ENCODE peak calls at places on chromosome 11, in four cellular contexts. Q is GM12892, G is prostate gland, F is body of pancreas. C is an unnamed sample.

GRCh38 chr11:94245121-94245520 is 59.3 kb upstream of the IZUMO1R start:
- DNase-seq in Q (no peak), G (no peak), F (no peak), C (no peak)

GRCh38 chr11:8250981-8251620 is 12.6 kb downstream of the LMO1 start:
- DNase-seq in G (no peak), Q (no peak), F (no peak), C (no peak)

GRCh38 chr11:120061761-120062560 is 76.0 kb downstream of the TRIM29 start:
- DNase-seq in F (no peak), G (peak), Q (no peak), C (no peak)

GRCh38 chr11:70486731-70487130 is 88.4 kb downstream of the CTTN start:
- DNase-seq in Q (no peak), G (no peak), F (no peak), C (no peak)

GRCh38 chr11:7892059-7892699 is 38.9 kb downstream of the OR10A6 start:
- DNase-seq in F (no peak), G (no peak), Q (no peak), C (no peak)

GRCh38 chr11:43694477-43694876 is 13.9 kb downstream of the HSD17B12 start:
- DNase-seq in F (no peak), G (no peak), Q (no peak), C (no peak)

GRCh38 chr11:23954317-23954716 is 542.5 kb upstream of the LUZP2 start:
- DNase-seq in Q (no peak), G (no peak), F (no peak), C (no peak)

GRCh38 chr11:100780470-100780869 is 93.4 kb downstream of the ARHGAP42 start:
- DNase-seq in F (no peak), Q (no peak), G (no peak), C (no peak)

GRCh38 chr11:116980136-116980793 is 118.0 kb downstream of the SIK3 start:
- DNase-seq in G (no peak), Q (peak), F (no peak), C (no peak)

GRCh38 chr11:43832536-43832935 is 48.1 kb upstream of the ALKBH3 start:
- DNase-seq in F (no peak), G (no peak), Q (no peak), C (no peak)

GRCh38 chr11:9600651-9601040 is 27.2 kb downstream of the WEE1 start:
- DNase-seq in F (no peak), Q (no peak), G (no peak), C (no peak)

GRCh38 chr11:69041516-69041915 is 7.2 kb upstream of the TPCN2 start:
- DNase-seq in Q (no peak), F (no peak), G (no peak), C (no peak)

GRCh38 chr11:105862736-105863367 is 159.2 kb downstream of the MSANTD4 start:
- DNase-seq in G (no peak), F (no peak), Q (no peak), C (no peak)

GRCh38 chr11:116731097-116731761 is 41.6 kb downstream of the BUD13 start:
- DNase-seq in G (no peak), F (no peak), Q (no peak), C (no peak)

GRCh38 chr11:25860677-25861445 is 471.1 kb upstream of the ANO3 start:
- DNase-seq in G (no peak), F (no peak), Q (no peak), C (no peak)

GRCh38 chr11:103736986-103737622 is 299.3 kb upstream of the DDI1 start:
- DNase-seq in G (no peak), F (no peak), Q (no peak), C (no peak)

GRCh38 chr11:27847496-27847895 is 147.2 kb upstream of the BDNF start:
- DNase-seq in F (no peak), Q (no peak), G (no peak), C (no peak)

GRCh38 chr11:61611309-61611708 is 30.4 kb upstream of the SYT7 start:
- DNase-seq in G (no peak), Q (no peak), F (no peak), C (no peak)

GRCh38 chr11:44072757-44073658 is 6.9 kb downstream of the ACCS start:
- DNase-seq in F (no peak), Q (no peak), G (no peak), C (no peak)

GRCh38 chr11:114230031-114230430 is 66.2 kb upstream of the NNMT start:
- DNase-seq in G (no peak), F (no peak), Q (no peak), C (no peak)

GRCh38 chr11:93564895-93565294 is 21.7 kb upstream of the SMCO4 start:
- DNase-seq in F (no peak), G (no peak), Q (no peak), C (no peak)

GRCh38 chr11:57551941-57552340 is 14.5 kb downstream of the SMTNL1 start:
- DNase-seq in Q (no peak), F (peak), G (no peak), C (no peak)

GRCh38 chr11:75760710-75761493 is 7.7 kb upstream of the DGAT2 start:
- DNase-seq in Q (no peak), G (no peak), F (no peak), C (no peak)

GRCh38 chr11:121576531-121576930 is 123.8 kb upstream of the SORL1-AS1 start:
- DNase-seq in F (no peak), G (no peak), Q (no peak), C (no peak)

GRCh38 chr11:46134061-46134460 is 12.8 kb upstream of the PHF21A start:
- DNase-seq in G (no peak), F (no peak), Q (no peak), C (no peak)

GRCh38 chr11:120547871-120548681 is 36.5 kb downstream of the GRIK4 start:
- DNase-seq in G (peak), Q (no peak), F (peak), C (peak)

GRCh38 chr11:18798941-18799469 is 7.4 kb upstream of the PTPN5 start:
- DNase-seq in F (no peak), G (no peak), Q (no peak), C (no peak)

GRCh38 chr11:47916361-47916841 is 64.0 kb upstream of the PTPRJ start:
- DNase-seq in Q (no peak), G (peak), F (peak), C (peak)

GRCh38 chr11:74818283-74818946 is 69.8 kb downstream of the RNF169 start:
- DNase-seq in Q (no peak), F (no peak), G (no peak), C (no peak)

GRCh38 chr11:115985896-115986295 is 481.7 kb upstream of the CADM1 start:
- DNase-seq in G (no peak), Q (no peak), F (no peak), C (no peak)

GRCh38 chr11:28619870-28620540 is 511.8 kb downstream of the METTL15 start:
- DNase-seq in G (no peak), F (no peak), Q (no peak), C (no peak)

GRCh38 chr11:5367461-5368074 is 16.0 kb upstream of the OR51M1 start:
- DNase-seq in F (no peak), Q (no peak), G (no peak), C (no peak)

GRCh38 chr11:63880031-63880841 is 36.7 kb downstream of the RCOR2 start:
- DNase-seq in F (no peak), G (no peak), Q (no peak), C (no peak)

DNA sequence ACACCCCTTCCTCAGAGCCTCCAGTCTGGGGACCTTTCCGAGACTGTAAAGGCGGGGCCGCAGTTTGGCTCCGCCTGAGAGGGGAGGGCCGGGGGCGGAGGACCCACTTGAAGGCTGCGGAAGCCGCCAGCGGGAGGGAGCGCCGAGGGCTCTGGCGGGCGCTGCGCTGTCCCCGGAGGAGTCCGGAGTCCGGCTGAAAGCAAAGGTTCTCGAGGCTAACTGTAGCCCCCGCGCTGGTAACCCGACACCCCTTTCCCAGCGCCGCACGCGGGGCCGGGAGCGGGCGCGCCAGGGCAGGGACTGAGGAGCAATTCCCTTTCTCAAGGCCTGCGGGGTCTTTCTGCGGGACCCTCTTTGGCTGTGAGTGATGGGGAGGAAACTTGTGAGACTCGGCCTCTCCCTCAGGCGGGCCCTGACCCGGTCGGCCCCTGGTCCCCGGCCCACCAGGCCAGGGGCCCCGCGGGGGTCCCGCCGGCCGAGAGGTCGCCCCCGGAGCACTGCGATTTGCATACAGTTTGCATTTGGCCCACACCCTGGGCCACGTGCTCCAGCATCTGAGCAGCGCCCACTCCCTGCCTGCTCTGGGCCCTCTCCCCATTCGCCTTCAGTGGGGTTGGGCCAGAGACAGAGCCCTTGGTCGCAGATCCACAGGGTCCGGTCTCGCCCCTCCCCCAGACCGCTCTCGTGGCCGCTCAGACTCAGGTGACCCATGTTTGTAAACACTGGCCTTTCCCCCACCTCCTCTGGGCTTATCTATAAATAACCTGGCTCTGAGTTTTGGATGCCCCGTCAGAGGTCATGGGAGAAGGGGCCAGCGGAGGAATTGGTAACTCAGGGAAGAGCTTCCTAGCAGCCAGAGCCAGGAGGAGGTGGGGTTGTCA is 519 bp upstream of the ART5 start:
- DNase-seq in Q (peak), F (peak), G (peak), C (peak)
- TF ChIP-seq POLR2A in Q (no peak), F (peak), G (peak), C (no peak)

GRCh38 chr11:65536412-65537295 is 11.8 kb downstream of the SCYL1 start:
- DNase-seq in F (no peak), Q (no peak), G (no peak), C (no peak)
- TF ChIP-seq POLR2A in F (no peak), Q (peak), G (no peak), C (no peak)

DNA sequence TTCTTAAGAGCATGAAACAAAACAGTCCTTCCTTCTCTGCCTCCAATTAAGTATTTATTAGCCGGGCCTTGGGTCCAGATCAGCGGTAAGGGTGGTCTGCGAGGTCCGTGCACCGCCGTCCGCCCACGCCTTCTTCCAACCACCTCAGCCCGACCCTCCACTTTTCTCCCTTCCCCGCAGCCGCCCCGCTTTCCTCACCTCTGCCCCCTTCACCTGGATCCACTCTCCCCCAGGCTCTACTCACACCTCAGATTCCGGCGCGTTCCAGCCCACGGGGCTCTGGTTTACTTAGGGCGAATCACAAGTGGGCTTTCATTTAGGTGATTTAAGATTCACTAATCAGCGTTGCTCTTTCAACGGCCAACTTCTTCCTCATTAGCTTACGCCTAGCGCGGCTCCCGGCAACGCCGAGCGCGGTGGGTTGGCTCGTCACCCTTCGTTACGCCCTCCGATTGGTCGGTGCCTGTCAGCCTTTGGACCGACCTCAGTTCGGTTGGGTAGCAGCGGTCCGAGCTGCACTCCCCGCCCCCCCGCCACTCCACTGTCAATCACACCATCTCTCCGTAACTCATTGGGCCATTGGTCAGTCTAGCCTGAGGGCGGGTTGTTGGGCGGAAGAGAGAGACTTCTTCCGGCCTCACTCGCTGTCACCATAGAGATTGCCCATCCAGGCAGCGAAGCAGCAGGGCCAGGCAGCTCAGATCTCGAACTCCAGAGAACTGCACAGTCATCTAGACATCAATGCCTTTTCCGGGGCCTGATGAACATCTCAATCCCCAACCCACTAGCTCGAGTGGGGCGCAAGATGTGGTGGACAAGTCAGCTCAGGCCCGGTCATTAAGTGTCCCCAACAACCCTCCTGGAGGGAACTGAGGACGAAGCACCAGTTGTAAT is at the start of gene TMEM218:
- DNase-seq in Q (peak), F (peak), G (peak), C (peak)
- TF ChIP-seq POLR2A in Q (peak), F (peak), G (no peak), C (no peak)

GRCh38 chr11:67284811-67285540 is 4.1 kb upstream of the ANKRD13D start:
- DNase-seq in G (no peak), Q (no peak), F (no peak), C (no peak)

GRCh38 chr11:67283490-67283963 is 5.6 kb upstream of the ANKRD13D start:
- DNase-seq in Q (no peak), G (no peak), F (no peak), C (no peak)

GRCh38 chr11:67286621-67287333 is 2.3 kb upstream of the ANKRD13D start:
- DNase-seq in Q (no peak), G (no peak), F (no peak), C (no peak)

GRCh38 chr11:67287355-67288197 is 1.5 kb upstream of the ANKRD13D start:
- DNase-seq in F (no peak), G (no peak), Q (no peak), C (no peak)

DNA sequence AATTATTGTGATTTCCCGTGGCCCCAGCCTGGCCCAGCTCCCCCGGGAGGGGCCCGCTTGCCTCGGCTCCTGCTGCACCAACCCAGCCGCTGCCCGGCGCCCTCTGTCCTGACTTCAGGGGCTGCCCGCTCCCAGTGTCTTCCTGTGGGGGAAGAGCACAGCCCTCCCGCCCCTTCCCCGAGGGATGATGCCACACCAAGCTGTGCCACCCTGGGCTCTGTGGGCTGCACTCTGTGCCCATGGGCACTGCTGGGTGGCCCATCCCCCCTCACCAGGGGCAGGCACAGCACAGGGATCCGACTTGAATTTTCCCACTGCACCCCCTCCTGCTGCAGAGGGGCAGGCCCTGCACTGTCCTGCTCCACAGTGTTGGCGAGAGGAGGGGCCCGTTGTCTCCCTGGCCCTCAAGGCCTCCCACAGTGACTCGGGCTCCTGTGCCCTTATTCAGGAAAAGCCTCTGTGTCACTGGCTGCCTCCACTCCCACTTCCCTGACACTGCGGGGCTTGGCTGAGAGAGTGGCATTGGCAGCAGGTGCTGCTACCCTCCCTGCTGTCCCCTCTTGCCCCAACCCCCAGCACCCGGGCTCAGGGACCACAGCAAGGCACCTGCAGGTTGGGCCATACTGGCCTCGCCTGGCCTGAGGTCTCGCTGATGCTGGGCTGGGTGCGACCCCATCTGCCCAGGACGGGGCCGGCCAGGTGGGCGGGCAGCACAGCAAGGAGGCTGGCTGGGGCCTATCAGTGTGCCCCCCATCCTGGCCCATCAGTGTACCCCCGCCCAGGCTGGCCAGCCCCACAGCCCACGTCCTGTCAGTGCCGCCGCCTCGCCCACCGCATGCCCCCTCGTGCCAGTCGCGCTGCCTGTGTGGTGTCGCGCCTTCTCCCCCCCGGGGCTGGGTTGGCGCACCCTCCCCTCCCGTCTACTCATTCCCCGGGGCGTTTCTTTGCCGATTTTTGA is 3.3 kb upstream of the ANKRD13D start:
- DNase-seq in G (no peak), Q (no peak), F (no peak), C (no peak)
- TF ChIP-seq POLR2A in G (no peak), Q (no peak), F (no peak), C (no peak)

GRCh38 chr11:22807855-22808558 is 21.6 kb downstream of the SVIP start:
- DNase-seq in G (no peak), F (no peak), Q (no peak), C (no peak)
- TF ChIP-seq POLR2A in G (no peak), F (no peak), Q (no peak), C (no peak)

DNA sequence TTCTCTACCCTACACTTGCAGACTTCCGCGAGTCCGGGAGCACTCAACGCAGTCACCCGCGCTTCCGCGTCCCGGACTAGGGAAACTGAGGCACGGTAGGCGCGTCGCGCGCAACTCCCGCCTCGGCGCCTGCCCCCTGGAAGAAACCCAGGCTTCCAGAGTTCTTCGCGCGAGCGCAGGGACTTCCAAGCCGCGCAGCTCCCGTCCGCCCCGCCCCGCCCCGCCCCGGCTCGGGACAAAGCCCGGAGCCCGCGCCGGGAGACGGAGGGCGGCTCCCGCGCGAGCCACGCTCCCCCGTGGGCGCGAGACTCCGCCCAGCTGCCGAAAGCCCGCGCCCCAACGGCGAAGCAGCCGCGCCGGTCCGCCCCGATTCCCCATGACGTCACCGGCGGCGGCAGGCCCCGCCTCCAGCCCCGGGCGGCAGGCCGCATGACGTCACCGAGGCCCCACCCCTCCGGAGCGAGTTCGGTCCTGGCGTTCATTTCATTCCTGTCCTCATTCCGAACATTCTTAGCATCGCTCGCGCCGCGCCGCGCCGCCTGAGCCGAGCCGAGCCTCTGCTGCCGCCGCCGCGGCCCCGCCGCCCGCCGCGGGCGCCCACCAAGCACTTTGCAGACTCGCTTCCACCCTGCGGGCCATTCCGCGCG is at the start of gene TEAD1:
- DNase-seq in Q (peak), F (peak), G (peak), C (peak)
- TF ChIP-seq POLR2A in Q (peak), F (peak), G (peak), C (no peak)

DNA sequence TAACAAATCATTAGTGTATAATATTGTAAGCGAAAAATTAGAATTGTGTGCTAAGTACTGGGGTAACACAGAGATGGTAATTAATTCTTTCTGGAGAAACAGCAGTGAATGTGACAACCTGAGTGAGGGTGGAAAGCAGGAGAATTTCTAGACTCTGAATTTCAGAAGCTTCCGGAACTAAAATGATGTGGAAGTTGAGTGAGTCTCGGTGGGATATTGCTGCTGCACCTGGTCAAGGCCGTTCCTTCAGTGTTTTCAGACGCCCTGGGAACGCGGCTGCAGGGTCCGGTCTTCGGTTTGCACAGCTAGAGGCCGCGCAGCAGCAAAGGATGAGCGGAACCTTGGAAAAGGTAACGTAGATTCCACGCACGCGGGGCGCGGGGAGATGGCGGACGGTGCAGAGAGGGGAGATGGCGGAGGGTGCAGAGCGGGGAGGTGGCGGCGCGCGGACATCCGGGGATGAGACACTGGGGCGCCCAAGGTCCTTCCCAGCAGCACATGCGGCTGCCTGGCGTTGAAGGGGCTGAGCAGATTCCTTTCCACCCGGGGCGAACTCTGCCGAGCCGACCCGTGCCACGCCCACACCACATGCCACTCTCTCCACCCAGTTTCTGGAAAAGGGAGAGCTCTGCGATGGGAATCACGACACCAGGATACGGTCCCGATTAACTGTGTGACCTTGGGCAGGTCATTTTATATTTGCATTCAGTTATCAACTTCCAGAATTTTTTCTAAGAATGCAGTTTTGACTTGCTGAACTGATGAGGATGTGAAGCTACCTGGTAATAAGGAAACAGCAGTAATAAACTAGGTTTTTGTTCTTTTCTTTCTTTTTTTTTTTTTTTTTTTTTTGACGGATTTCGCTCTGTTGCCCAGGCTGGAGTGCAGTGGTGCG is at the start of gene MRPL48:
- DNase-seq in F (peak), G (peak), Q (peak), C (peak)
- TF ChIP-seq POLR2A in F (peak), G (peak), Q (peak), C (no peak)

GRCh38 chr11:83649468-83649915 is 363.3 kb upstream of the CCDC90B start:
- DNase-seq in Q (no peak), F (no peak), G (no peak), C (no peak)
- TF ChIP-seq POLR2A in Q (no peak), F (no peak), G (no peak), C (no peak)

GRCh38 chr11:842370-843002 is at the start of the genes POLR2L and TSPAN4:
- DNase-seq in G (peak), F (peak), Q (peak), C (peak)
- TF ChIP-seq POLR2A in G (peak), F (peak), Q (peak), C (no peak)

C was measured in stomach.